ENCODE peak calls at places on chromosomes 3 and 15, in five cellular contexts. Z is left colon; P is activated CD4-positive, CD25-positive, alpha-beta regulatory T cell treated with anti-CD3 and anti-CD28 coated beads, Interleukin-2, amount 50 U/mL, for 16 hours; H is stimulated activated naive CD8-positive, alpha-beta T cell treated with anti-CD3 and anti-CD28 coated beads, Interleukin-15, amount 100 ng/mL, for 72 hours; L is Peyer's patch. O is an unnamed sample.

GRCh38 chr15:74234598-74234875 is 1.6 kb upstream of the CCDC33 start:
- DNase-seq in Z (no peak), P (no peak), H (no peak), L (no peak), O (no peak)

GRCh38 chr3:171169443-171169842 is 142.9 kb upstream of the SLC2A2 start:
- DNase-seq in Z (no peak), P (no peak), H (no peak), L (no peak), O (no peak)

GRCh38 chr15:47552978-47553608 is 164.2 kb upstream of the SEMA6D start:
- DNase-seq in Z (peak), P (no peak), H (no peak), L (no peak), O (no peak)

GRCh38 chr3:88321696-88322095 is 171.9 kb downstream of the C3orf38 start:
- DNase-seq in Z (no peak), P (no peak), H (no peak), L (no peak), O (no peak)

GRCh38 chr3:128496602-128497304 is 3.8 kb upstream of the GATA2 start:
- DNase-seq in Z (no peak), P (no peak), H (no peak), L (no peak), O (peak)

GRCh38 chr3:169323580-169324453 is 339.7 kb downstream of the MECOM start:
- DNase-seq in Z (no peak), P (no peak), H (no peak), L (no peak), O (peak)

GRCh38 chr3:123449092-123449985 is 449 bp upstream of the ADCY5 start:
- DNase-seq in Z (no peak), P (no peak), H (no peak), L (no peak), O (peak)

GRCh38 chr15:36156855-36157521 is 422.4 kb upstream of the CDIN1 start:
- DNase-seq in Z (no peak), P (no peak), H (no peak), L (no peak), O (no peak)

GRCh38 chr3:50170689-50171088 is 15.6 kb downstream of the SEMA3F start:
- DNase-seq in Z (no peak), P (no peak), H (no peak), L (no peak), O (no peak)

GRCh38 chr3:53813876-53814275 is 32.3 kb downstream of the CHDH start:
- DNase-seq in Z (peak), P (no peak), H (no peak), L (no peak), O (no peak)

GRCh38 chr3:183291511-183292031 is 38.5 kb downstream of the B3GNT5 start:
- DNase-seq in Z (no peak), P (no peak), H (no peak), L (no peak), O (no peak)

GRCh38 chr3:102390465-102390864 is 44.4 kb upstream of the ZPLD1 start:
- DNase-seq in Z (no peak), P (no peak), H (no peak), L (no peak), O (no peak)

GRCh38 chr3:77815467-77815866 is 775.6 kb downstream of the ROBO2 start:
- DNase-seq in Z (no peak), P (no peak), H (no peak), L (no peak), O (peak)

GRCh38 chr3:178083906-178084823 is 452.1 kb upstream of the KCNMB2 start:
- DNase-seq in Z (no peak), P (no peak), H (no peak), L (no peak), O (peak)

GRCh38 chr3:110343376-110343775 is 728.2 kb upstream of the NECTIN3 start:
- DNase-seq in Z (no peak), P (no peak), H (no peak), L (no peak), O (no peak)

GRCh38 chr3:134373278-134373941 is 837 bp downstream of the AMOTL2 start:
- DNase-seq in Z (peak), P (no peak), H (no peak), L (peak), O (peak)

GRCh38 chr15:53962646-53963561 is 15.3 kb upstream of the UNC13C start:
- DNase-seq in Z (no peak), P (no peak), H (peak), L (no peak), O (peak)

GRCh38 chr3:119731545-119732343 is 28.9 kb downstream of the CFAP91 start:
- DNase-seq in Z (no peak), P (no peak), H (no peak), L (no peak), O (no peak)

GRCh38 chr15:55334997-55335396 is 16.0 kb downstream of the PIGB start:
- DNase-seq in Z (no peak), P (no peak), H (no peak), L (no peak), O (no peak)

GRCh38 chr15:49530106-49530505 is 90.5 kb downstream of the FAM227B start:
- DNase-seq in Z (no peak), P (no peak), H (no peak), L (no peak), O (no peak)

GRCh38 chr15:88890495-88890894 is 4.8 kb downstream of the HAPLN3 start:
- DNase-seq in Z (no peak), P (no peak), H (no peak), L (no peak), O (no peak)

GRCh38 chr15:91660174-91660649 is 193.3 kb upstream of the SLCO3A1 start:
- DNase-seq in Z (no peak), P (no peak), H (no peak), L (no peak), O (peak)

GRCh38 chr3:112587336-112587735 is 25.5 kb downstream of the SLC35A5 start:
- DNase-seq in Z (no peak), P (no peak), H (no peak), L (no peak), O (no peak)

GRCh38 chr3:151919030-151919328 is 45.5 kb downstream of the SUCNR1 start:
- DNase-seq in Z (no peak), P (no peak), H (no peak), L (no peak), O (no peak)

GRCh38 chr3:30199096-30199734 is 407.2 kb upstream of the TGFBR2 start:
- DNase-seq in Z (peak), P (peak), H (peak), L (peak), O (peak)

GRCh38 chr3:49716169-49716568 is 3.3 kb downstream of the AMIGO3 start:
- DNase-seq in Z (no peak), P (no peak), H (no peak), L (no peak), O (no peak)

GRCh38 chr3:139117883-139118760 is 73.4 kb upstream of the PRR23C start:
- DNase-seq in Z (no peak), P (no peak), H (no peak), L (no peak), O (no peak)